ENCODE peak calls at places on chromosome 20, in seven cellular contexts. K is cardiac muscle cell; U is spleen; H is GM10248; G is CD8-positive, alpha-beta T cell; O is CD4-positive, alpha-beta T cell; R is pancreas. Z is an unnamed sample.
A peak's percentile ranks its signal among the peaks of the same experiment; 100 is the strongest.

GRCh38 chr20:61901421-61902212 is 164.1 kb downstream of the TAF4 start:
- DNase-seq in K (no peak), U (peak; percentile 64), H (no peak), G (no peak), O (no peak), R (peak; percentile 33), Z (no peak)

GRCh38 chr20:61451953-61452352 is 199.9 kb downstream of the CDH4 start:
- DNase-seq in K (no peak), U (no peak), H (no peak), G (no peak), O (no peak), R (no peak), Z (no peak)

GRCh38 chr20:31675828-31676533 is 38.3 kb downstream of the COX4I2 start:
- DNase-seq in K (peak; percentile 29), U (peak; percentile 80), H (peak; percentile 54), G (peak; percentile 41), O (peak; percentile 63), R (no peak), Z (no peak)

GRCh38 chr20:2297352-2297717 is 1.5 kb downstream of the TGM3 start:
- DNase-seq in K (peak; percentile 15), U (no peak), H (no peak), G (no peak), O (no peak), R (no peak), Z (no peak)

GRCh38 chr20:50724851-50725721 is 6.3 kb upstream of the PARD6B start:
- DNase-seq in K (peak; percentile 92), U (peak; percentile 74), H (peak; percentile 45), G (no peak), O (no peak), R (no peak), Z (peak; percentile 86)

GRCh38 chr20:39269031-39269461 is 306.9 kb downstream of the DHX35 start:
- DNase-seq in K (peak; percentile 65), U (peak; percentile 84), H (peak; percentile 72), G (no peak), O (no peak), R (peak; percentile 69), Z (peak; percentile 30)

GRCh38 chr20:34768105-34768504 is 57.3 kb downstream of the NCOA6 start:
- DNase-seq in K (no peak), U (no peak), H (no peak), G (no peak), O (no peak), R (no peak), Z (no peak)

GRCh38 chr20:57501461-57502330 is 23.2 kb downstream of the CTCFL start:
- DNase-seq in K (no peak), U (no peak), H (no peak), G (no peak), O (no peak), R (no peak), Z (no peak)

GRCh38 chr20:6006603-6006949 is 47.3 kb downstream of the LRRN4 start:
- DNase-seq in K (no peak), U (no peak), H (no peak), G (no peak), O (no peak), R (no peak), Z (no peak)

GRCh38 chr20:31704225-31705119 is 18.2 kb downstream of the BCL2L1 start:
- DNase-seq in K (no peak), U (no peak), H (no peak), G (no peak), O (no peak), R (no peak), Z (no peak)

GRCh38 chr20:4606046-4606445 is 115.7 kb upstream of the PRND start:
- DNase-seq in K (no peak), U (no peak), H (no peak), G (no peak), O (no peak), R (no peak), Z (no peak)

GRCh38 chr20:5735845-5736530 is 14.2 kb upstream of the SHLD1 start:
- DNase-seq in K (no peak), U (no peak), H (no peak), G (no peak), O (no peak), R (no peak), Z (no peak)

GRCh38 chr20:31569163-31570020 is 35.7 kb upstream of the ID1 start:
- DNase-seq in K (peak; percentile 62), U (peak; percentile 86), H (peak; percentile 60), G (peak; percentile 62), O (peak; percentile 56), R (peak; percentile 59), Z (peak; percentile 70)

GRCh38 chr20:25077610-25078169 is 4.3 kb downstream of the VSX1 start:
- DNase-seq in K (no peak), U (peak; percentile 82), H (no peak), G (no peak), O (no peak), R (no peak), Z (no peak)
- TF ChIP-seq CTCF in K (no peak), U (no peak), H (no peak), G (no peak), O (no peak), R (no peak), Z (no peak)

DNA sequence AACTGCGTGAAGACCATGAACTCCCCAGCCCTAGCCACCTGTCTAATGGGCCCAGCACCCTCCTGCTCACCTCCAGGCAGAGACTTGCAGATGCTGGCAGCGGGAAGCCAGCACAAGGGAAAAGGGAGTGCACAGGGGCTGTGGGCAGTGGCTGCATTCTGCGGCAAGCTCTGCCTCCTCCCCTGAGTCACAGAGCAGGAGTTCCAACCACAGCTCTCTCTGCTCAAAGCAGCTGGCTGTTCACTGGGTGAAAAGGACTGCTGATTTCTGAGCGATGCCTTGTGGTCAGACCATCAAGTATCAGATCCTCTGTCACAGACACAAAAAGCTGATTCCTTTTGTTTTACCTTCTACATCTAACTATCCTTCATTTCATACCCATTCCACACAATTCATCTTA is 10.5 kb downstream of the NKX2-2 start:
- DNase-seq in K (no peak), U (no peak), H (peak; percentile 76), G (no peak), O (no peak), R (no peak), Z (no peak)
- TF ChIP-seq CTCF in K (no peak), U (no peak), H (no peak), G (no peak), O (no peak), R (no peak), Z (no peak)

DNA sequence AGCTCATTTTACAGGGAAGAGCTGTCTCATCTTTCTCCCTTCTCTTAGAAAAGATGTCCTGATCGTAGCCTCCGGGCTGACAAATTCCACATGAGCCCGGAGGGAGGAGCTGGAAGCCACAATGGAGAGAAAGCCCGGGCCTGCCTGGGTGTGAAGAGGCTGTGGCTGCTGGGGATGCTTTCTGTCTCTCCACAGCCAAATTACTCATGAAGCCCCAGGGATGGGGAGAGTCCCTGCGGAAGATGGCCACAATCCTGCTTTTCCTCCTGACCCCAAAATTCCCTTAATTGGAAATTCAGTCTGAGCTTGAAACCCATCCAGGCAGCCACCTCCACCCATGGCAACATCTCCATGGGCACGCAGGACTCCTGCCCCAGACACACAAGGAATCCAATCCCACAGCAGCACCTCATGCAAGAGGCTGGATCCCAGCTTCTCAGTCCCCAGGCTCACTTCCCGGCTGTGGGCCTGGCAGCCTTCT is 32.4 kb downstream of the JPH2 start:
- DNase-seq in K (no peak), U (no peak), H (no peak), G (no peak), O (no peak), R (no peak), Z (no peak)
- TF ChIP-seq CTCF in K (no peak), U (no peak), H (no peak), G (no peak), O (no peak), R (no peak), Z (no peak)

GRCh38 chr20:30376767-30377658 is 880.5 kb upstream of the DEFB115 start:
- DNase-seq in K (peak; percentile 86), U (peak; percentile 94), H (peak; percentile 59), G (peak; percentile 91), O (peak; percentile 76), R (peak; percentile 93), Z (peak; percentile 40)
- TF ChIP-seq CTCF in K (peak; percentile 66), U (peak; percentile 89), H (peak; percentile 67), G (peak; percentile 45), O (peak; percentile 51), R (peak; percentile 44), Z (no peak)

DNA sequence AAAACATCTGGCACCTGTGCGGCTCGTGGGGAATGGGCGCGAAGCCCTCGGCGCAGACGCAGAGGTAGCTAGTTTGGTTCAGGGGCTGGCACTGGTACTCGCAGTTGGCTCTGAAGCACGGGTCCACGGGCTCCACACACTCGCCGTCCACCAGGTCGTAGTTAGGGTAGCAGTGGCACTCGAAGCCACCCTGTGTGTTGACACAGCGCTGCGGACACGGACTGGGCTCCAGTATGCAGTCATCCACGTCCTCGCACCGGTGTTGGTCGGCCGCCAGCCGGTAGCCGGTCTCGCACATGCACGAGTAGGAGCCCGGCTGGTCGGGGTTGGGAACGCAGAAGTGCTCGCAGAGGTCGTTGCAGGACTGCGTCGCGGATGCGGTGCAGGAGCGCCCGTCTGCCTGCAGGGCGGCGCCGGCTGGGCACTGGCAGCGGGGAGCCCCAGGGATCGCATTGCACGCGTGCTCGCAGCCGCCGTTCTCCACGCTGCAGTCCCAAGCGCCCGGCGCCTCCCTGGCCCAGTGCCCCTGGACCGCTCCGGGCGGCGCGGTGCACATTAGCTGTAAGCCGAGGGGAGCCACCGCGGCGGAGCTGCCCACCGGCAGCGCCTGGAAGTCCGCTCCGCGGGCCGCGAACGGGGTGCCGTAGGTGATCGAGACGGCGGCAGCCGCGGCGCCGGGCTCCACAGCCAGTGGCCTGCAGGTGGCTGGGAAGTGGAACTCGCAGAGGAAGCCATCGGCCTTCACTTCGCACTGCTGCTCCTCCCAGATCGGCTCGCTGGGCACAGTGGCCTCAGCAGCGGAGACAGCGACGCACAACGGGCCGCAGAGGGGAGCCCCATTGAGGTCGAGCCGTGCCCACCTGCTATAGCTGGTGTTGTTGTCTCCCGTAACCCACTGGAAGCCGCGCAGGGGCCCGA is 930 bp downstream of the THBD start:
- DNase-seq in K (peak; percentile 60), U (peak; percentile 96), H (peak; percentile 40), G (no peak), O (no peak), R (peak; percentile 81), Z (no peak)
- TF ChIP-seq CTCF in K (peak; percentile 51), U (peak; percentile 74), H (peak; percentile 26), G (no peak), O (no peak), R (peak; percentile 18), Z (peak; percentile 4)

GRCh38 chr20:37316775-37317170 is 27.3 kb downstream of the MANBAL start:
- DNase-seq in K (no peak), U (no peak), H (no peak), G (no peak), O (no peak), R (no peak), Z (no peak)

GRCh38 chr20:37316116-37316774 is 26.8 kb downstream of the MANBAL start:
- DNase-seq in K (no peak), U (peak; percentile 83), H (peak; percentile 75), G (peak; percentile 50), O (no peak), R (no peak), Z (no peak)

GRCh38 chr20:37314617-37315292 is 25.3 kb downstream of the MANBAL start:
- DNase-seq in K (no peak), U (no peak), H (no peak), G (no peak), O (no peak), R (no peak), Z (no peak)

GRCh38 chr20:37314099-37314498 is 24.6 kb downstream of the MANBAL start:
- DNase-seq in K (no peak), U (no peak), H (no peak), G (no peak), O (no peak), R (no peak), Z (no peak)

GRCh38 chr20:37315293-37316110 is 26.0 kb downstream of the MANBAL start:
- DNase-seq in K (peak; percentile 35), U (no peak), H (peak; percentile 58), G (no peak), O (no peak), R (no peak), Z (no peak)
- TF ChIP-seq CTCF in K (no peak), U (no peak), H (no peak), G (no peak), O (no peak), R (no peak), Z (no peak)

Z was measured in omental fat pad.